ENCODE peak calls at places on chromosome 1, in nine cellular contexts. D is AG09319; W is AG04450; F is HFFc6; H is activated CD8-positive, alpha-beta T cell treated with anti-CD3 and anti-CD28 coated beads for 36 hours; J is cardiac muscle cell; U is heart right ventricle; I is fibroblast of mammary gland; R is left lung. B is an unnamed sample.

GRCh38 chr1:153533689-153534201 is 2.0 kb downstream of the S100A6 start:
- DNase-seq in D (no peak), W (peak), F (peak), H (no peak), J (peak), U (no peak), I (peak), R (peak), B (peak)

GRCh38 chr1:116256875-116257823 is 115.9 kb upstream of the ATP1A1 start:
- DNase-seq in D (no peak), W (no peak), F (no peak), H (peak), J (no peak), U (no peak), I (no peak), R (no peak), B (no peak)

GRCh38 chr1:155976062-155976912 is 2.1 kb downstream of the ARHGEF2 start:
- DNase-seq in D (peak), W (peak), F (peak), H (peak), J (peak), U (peak), I (peak), R (peak), B (peak)

GRCh38 chr1:27676410-27676809 is 4.4 kb upstream of the IFI6 start:
- DNase-seq in D (no peak), W (no peak), F (no peak), H (no peak), J (no peak), U (no peak), I (no peak), R (no peak), B (no peak)

GRCh38 chr1:5709976-5710375 is 282.2 kb downstream of the NPHP4 start:
- DNase-seq in D (no peak), W (no peak), F (no peak), H (no peak), J (no peak), U (no peak), I (no peak), R (no peak), B (no peak)

GRCh38 chr1:222784916-222785315 is 29.9 kb upstream of the DISP1 start:
- DNase-seq in D (no peak), W (no peak), F (no peak), H (no peak), J (no peak), U (no peak), I (no peak), R (no peak), B (no peak)

GRCh38 chr1:21574464-21575151 is 65.4 kb downstream of the ALPL start:
- DNase-seq in D (no peak), W (no peak), F (no peak), H (no peak), J (peak), U (peak), I (peak), R (peak), B (peak)

GRCh38 chr1:167602840-167603239 is 27.2 kb upstream of the RCSD1 start:
- DNase-seq in D (no peak), W (no peak), F (no peak), H (peak), J (no peak), U (no peak), I (no peak), R (no peak), B (no peak)

GRCh38 chr1:20187103-20187812 is 940 bp upstream of the PLA2G2C start:
- DNase-seq in D (no peak), W (no peak), F (no peak), H (peak), J (no peak), U (no peak), I (no peak), R (no peak), B (no peak)

GRCh38 chr1:95207223-95207935 is 26.6 kb upstream of the RWDD3 start:
- DNase-seq in D (no peak), W (no peak), F (no peak), H (no peak), J (no peak), U (peak), I (no peak), R (no peak), B (no peak)

GRCh38 chr1:14850563-14850962 is 252.1 kb downstream of the KAZN start:
- DNase-seq in D (no peak), W (no peak), F (no peak), H (no peak), J (no peak), U (no peak), I (no peak), R (no peak), B (no peak)

GRCh38 chr1:70909262-70909817 is 138.3 kb downstream of the PTGER3 start:
- DNase-seq in D (no peak), W (no peak), F (no peak), H (no peak), J (no peak), U (no peak), I (no peak), R (no peak), B (no peak)

GRCh38 chr1:2382621-2383361 is 8.6 kb downstream of the MORN1 start:
- DNase-seq in D (no peak), W (no peak), F (peak), H (peak), J (peak), U (no peak), I (peak), R (peak), B (no peak)

DNA sequence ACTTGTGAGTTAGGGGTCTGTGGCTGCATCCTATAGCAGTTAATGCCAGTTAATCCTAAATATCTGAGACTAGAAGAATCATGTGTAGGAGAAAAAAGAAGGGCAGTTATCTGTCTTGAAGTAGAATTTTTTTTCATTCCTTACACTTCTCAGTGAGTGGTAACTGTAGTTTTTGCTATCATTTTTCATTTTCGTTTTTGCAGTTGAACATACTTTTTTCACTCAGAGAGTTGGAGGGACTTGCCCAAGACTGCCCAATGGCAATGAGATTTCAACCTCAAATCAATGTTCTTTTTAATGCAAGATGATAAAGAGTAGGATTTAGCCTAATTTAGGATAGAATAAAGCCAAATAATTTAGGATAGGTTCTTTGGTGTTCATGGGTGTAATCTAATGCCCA is 5.5 kb downstream of the PRDX6 start:
- DNase-seq in D (no peak), W (no peak), F (no peak), H (no peak), J (no peak), U (no peak), I (no peak), R (no peak), B (no peak)
- TF ChIP-seq CTCF in D (no peak), W (no peak), F (no peak), H (no peak), J (no peak), U (no peak), I (no peak), R (no peak), B (no peak)

GRCh38 chr1:169484683-169485426 is 889 bp downstream of the SLC19A2 start:
- DNase-seq in D (no peak), W (no peak), F (peak), H (peak), J (peak), U (peak), I (peak), R (no peak), B (peak)

GRCh38 chr1:169487153-169487552 is 1.4 kb upstream of the SLC19A2 start:
- DNase-seq in D (no peak), W (no peak), F (no peak), H (no peak), J (no peak), U (no peak), I (no peak), R (no peak), B (no peak)

GRCh38 chr1:169484107-169484506 is 1.6 kb downstream of the SLC19A2 start:
- DNase-seq in D (no peak), W (no peak), F (no peak), H (no peak), J (no peak), U (no peak), I (peak), R (no peak), B (no peak)

GRCh38 chr1:169486281-169486904 is 649 bp upstream of the SLC19A2 start:
- DNase-seq in D (peak), W (no peak), F (peak), H (no peak), J (peak), U (no peak), I (peak), R (no peak), B (peak)

GRCh38 chr1:169485427-169486280 is at the start of gene SLC19A2:
- DNase-seq in D (peak), W (peak), F (peak), H (peak), J (peak), U (peak), I (peak), R (peak), B (peak)
- TF ChIP-seq CTCF in D (peak), W (peak), F (peak), H (peak), J (peak), U (peak), I (peak), R (peak), B (peak)

DNA sequence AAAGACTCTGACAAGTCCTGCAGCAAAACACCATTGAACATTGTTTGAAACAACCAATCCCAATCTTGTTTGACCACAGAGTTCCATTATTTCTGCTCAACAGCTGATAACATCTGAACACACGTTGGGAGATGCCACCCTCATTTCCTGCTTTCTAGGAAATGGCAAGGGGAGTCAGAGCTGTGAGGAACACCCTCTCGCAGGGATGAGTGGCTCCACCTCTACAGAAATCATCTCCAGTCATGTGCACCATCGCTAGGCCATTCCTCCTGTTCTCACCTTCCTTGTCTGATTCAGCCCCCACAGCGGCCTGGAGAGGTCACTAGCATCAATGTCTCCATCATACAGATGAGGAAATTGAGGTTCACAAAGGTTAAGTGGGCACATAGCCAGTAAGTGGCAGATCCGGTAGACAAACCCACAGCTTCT is 22.4 kb upstream of the RUNX3 start:
- DNase-seq in D (no peak), W (no peak), F (peak), H (peak), J (no peak), U (no peak), I (no peak), R (no peak), B (no peak)
- TF ChIP-seq CTCF in D (no peak), W (no peak), F (no peak), H (no peak), J (no peak), U (no peak), I (no peak), R (no peak), B (no peak)

DNA sequence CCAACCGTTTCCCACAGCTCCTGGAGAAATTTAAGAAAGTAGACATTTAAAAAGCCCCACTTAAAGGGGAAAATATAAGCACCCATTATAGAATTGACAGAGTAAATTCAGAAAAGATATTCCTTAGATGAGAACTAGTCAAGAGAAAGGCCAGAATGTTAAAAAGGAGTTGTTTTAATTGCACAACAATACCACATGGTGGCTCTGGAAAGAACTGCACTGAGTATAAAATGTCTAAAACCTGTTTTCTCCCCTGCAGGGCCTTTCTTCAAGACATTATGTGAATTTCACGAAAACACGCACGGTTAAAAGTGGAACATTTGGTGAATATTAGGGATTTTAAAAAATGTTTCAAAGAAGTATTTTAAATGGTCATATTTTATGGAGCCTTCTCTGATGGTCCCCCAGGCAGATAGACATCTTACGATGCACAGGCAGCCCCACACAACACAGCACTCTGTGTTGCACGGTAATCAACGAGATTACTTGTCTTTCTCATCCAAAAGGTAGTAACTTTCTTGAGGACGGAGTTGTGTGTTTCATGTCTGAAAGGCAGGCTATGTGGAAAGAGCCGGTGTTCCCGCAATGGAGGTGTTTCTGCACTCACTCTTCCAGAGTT is 101.9 kb downstream of the PRRX1 start:
- DNase-seq in D (no peak), W (peak), F (peak), H (no peak), J (peak), U (no peak), I (peak), R (no peak), B (peak)
- TF ChIP-seq CTCF in D (peak), W (peak), F (peak), H (no peak), J (peak), U (peak), I (peak), R (no peak), B (peak)

DNA sequence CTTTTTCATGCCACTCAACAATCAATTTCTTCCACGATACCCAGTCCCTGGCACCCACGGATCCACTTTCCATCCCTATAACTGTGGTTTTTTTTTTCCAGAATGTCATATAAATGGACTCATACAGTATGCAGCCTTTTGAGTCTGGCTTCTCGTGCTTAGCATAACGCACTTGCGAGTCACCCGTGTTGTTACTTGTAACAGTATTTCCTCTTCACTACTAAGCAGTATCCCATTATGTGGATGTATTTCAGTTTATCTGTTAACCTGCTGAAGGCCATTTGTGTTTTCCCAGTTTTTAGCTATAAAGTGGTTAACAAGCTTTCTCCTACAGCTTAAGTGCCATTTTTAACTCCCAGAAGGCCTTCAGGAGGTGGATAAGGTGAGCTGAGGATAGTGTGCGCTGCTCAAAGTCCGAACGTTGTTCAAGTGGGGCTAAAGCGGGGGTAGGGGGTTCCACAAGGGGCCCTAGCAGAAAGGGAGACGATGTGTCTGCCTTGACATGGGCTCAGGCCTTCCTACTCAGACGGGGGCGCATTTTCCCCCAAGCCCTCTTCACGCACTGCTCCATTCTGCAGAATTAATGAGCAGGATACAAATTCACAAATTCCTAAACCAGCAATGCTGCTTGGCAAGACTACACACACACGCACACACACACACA is 770 bp downstream of the ADAR start:
- DNase-seq in D (no peak), W (no peak), F (peak), H (no peak), J (peak), U (no peak), I (peak), R (no peak), B (peak)
- TF ChIP-seq CTCF in D (no peak), W (no peak), F (no peak), H (no peak), J (peak), U (no peak), I (no peak), R (no peak), B (no peak)

DNA sequence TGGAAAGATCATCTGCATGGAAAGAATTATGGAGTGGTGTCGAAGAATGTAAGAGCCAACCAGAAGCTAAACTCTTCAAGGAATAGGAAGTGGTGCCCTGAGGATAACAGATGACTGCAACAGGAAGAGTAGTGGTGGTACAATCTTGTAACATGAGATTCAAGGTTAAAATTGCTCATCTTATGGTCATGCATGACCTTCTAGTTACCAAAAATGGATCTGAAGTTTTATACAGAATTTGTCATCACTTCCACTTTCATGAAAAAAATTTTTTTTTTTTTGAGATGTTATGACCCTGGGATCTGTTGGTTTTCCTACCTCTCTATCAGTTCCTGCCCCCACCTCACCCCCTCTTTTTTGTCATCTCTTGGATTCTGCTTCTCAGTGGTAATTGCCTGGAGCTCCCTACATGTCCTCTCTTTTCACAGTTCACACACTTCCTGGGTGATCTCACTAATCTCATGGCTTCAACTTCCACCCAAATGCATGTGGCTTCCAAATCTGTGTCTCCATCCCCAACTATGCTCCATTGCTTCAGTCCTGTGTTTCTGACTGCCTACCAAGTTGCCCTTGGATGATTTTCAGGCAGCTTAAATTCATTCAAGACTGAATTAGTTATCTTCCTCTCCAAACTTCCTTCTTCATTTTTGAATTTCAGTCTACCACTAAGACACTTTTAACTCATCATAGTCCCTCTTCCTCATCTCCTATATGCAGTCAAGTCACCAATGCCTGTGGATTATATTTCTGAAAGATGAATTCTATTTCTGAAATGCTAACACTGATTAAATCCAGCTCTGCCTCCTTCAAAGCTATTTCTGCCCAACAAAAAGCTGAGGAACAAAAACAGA is 48.4 kb downstream of the SLAMF6 start:
- DNase-seq in D (no peak), W (no peak), F (no peak), H (no peak), J (no peak), U (no peak), I (no peak), R (no peak), B (no peak)
- TF ChIP-seq CTCF in D (no peak), W (no peak), F (no peak), H (no peak), J (no peak), U (no peak), I (no peak), R (no peak), B (no peak)

GRCh38 chr1:215567491-215568286 is 585 bp downstream of the KCTD3 start:
- DNase-seq in D (no peak), W (no peak), F (peak), H (peak), J (peak), U (peak), I (peak), R (peak), B (peak)
- TF ChIP-seq CTCF in D (no peak), W (no peak), F (no peak), H (no peak), J (no peak), U (no peak), I (no peak), R (no peak), B (no peak)